ENCODE peak calls at places on chromosomes 5 and 9, in ten cellular contexts. U is CD4-positive, alpha-beta T cell; Y is cardiac fibroblast; P is HL-60; X is fibroblast of lung; C is activated CD8-positive, alpha-beta T cell treated with anti-CD3 and anti-CD28 coated beads for 36 hours; W is omental fat pad; E is AG09319; J is B cell; S is GM10248. A is an unnamed sample.

GRCh38 chr5:104815212-104815611 is 1252.6 kb upstream of the NUDT12 start:
- DNase-seq in U (no peak), Y (no peak), P (no peak), X (no peak), C (no peak), W (no peak), E (no peak), J (no peak), S (no peak), A (no peak)

GRCh38 chr5:172052454-172053236 is 46.2 kb upstream of the FBXW11 start:
- DNase-seq in U (no peak), Y (peak; percentile 95), P (no peak), X (peak; percentile 91), C (no peak), W (no peak), E (peak; percentile 35), J (no peak), S (no peak), A (no peak)

GRCh38 chr9:503881-504852 is 289.5 kb downstream of the DOCK8 start:
- DNase-seq in U (peak; percentile 48), Y (peak; percentile 72), P (peak; percentile 41), X (peak; percentile 55), C (peak; percentile 70), W (no peak), E (no peak), J (peak; percentile 74), S (peak; percentile 90), A (peak; percentile 93)

GRCh38 chr9:122239722-122240121 is 11.0 kb upstream of the LHX6 start:
- DNase-seq in U (no peak), Y (no peak), P (no peak), X (no peak), C (no peak), W (no peak), E (no peak), J (no peak), S (no peak), A (no peak)

GRCh38 chr5:35233601-35234000 is 3.3 kb upstream of the PRLR start:
- DNase-seq in U (no peak), Y (no peak), P (no peak), X (no peak), C (no peak), W (no peak), E (no peak), J (no peak), S (no peak), A (no peak)

GRCh38 chr5:96978812-96979449 is 43.1 kb downstream of the LNPEP start:
- DNase-seq in U (no peak), Y (no peak), P (no peak), X (peak; percentile 57), C (no peak), W (no peak), E (peak; percentile 77), J (no peak), S (no peak), A (no peak)

GRCh38 chr5:143775258-143775657 is 36.7 kb upstream of the HMHB1 start:
- DNase-seq in U (no peak), Y (no peak), P (no peak), X (peak; percentile 70), C (peak; percentile 11), W (no peak), E (no peak), J (no peak), S (no peak), A (no peak)

GRCh38 chr5:173917788-173918786 is 29.9 kb downstream of the CPEB4 start:
- DNase-seq in U (peak; percentile 50), Y (peak; percentile 91), P (peak; percentile 71), X (peak; percentile 91), C (peak; percentile 71), W (no peak), E (peak; percentile 72), J (peak; percentile 63), S (peak; percentile 73), A (peak; percentile 65)

GRCh38 chr5:59182722-59183121 is 599.8 kb downstream of the RAB3C start:
- DNase-seq in U (no peak), Y (no peak), P (no peak), X (no peak), C (no peak), W (no peak), E (no peak), J (no peak), S (no peak), A (no peak)

GRCh38 chr9:96232539-96233241 is 69.3 kb downstream of the HSD17B3 start:
- DNase-seq in U (no peak), Y (peak; percentile 92), P (no peak), X (no peak), C (peak; percentile 56), W (no peak), E (no peak), J (no peak), S (peak; percentile 65), A (peak; percentile 70)

GRCh38 chr5:74392698-74393431 is 247.7 kb downstream of the ENC1 start:
- DNase-seq in U (no peak), Y (peak; percentile 45), P (no peak), X (peak; percentile 65), C (no peak), W (no peak), E (no peak), J (no peak), S (no peak), A (no peak)

GRCh38 chr5:175585573-175585972 is 72.3 kb upstream of the HRH2 start:
- DNase-seq in U (no peak), Y (no peak), P (no peak), X (no peak), C (no peak), W (no peak), E (no peak), J (no peak), S (no peak), A (no peak)

GRCh38 chr5:59042201-59042600 is 459.3 kb downstream of the RAB3C start:
- DNase-seq in U (no peak), Y (peak; percentile 63), P (no peak), X (peak; percentile 91), C (peak; percentile 30), W (no peak), E (no peak), J (no peak), S (no peak), A (no peak)

GRCh38 chr5:66981705-66982387 is 214.8 kb downstream of the CD180 start:
- DNase-seq in U (no peak), Y (no peak), P (no peak), X (no peak), C (no peak), W (no peak), E (no peak), J (no peak), S (no peak), A (no peak)

GRCh38 chr5:171825046-171825445 is 39.4 kb downstream of the SMIM23 start:
- DNase-seq in U (no peak), Y (no peak), P (no peak), X (peak; percentile 81), C (no peak), W (no peak), E (no peak), J (no peak), S (no peak), A (no peak)

GRCh38 chr5:178336889-178337785 is 104.5 kb upstream of the PHYKPL start:
- DNase-seq in U (no peak), Y (no peak), P (no peak), X (no peak), C (no peak), W (no peak), E (no peak), J (no peak), S (no peak), A (no peak)

GRCh38 chr9:88947581-88948573 is 43.4 kb upstream of the S1PR3 start:
- DNase-seq in U (no peak), Y (peak; percentile 18), P (no peak), X (peak; percentile 77), C (no peak), W (no peak), E (no peak), J (no peak), S (no peak), A (no peak)

GRCh38 chr5:175652741-175653663 is 4.9 kb upstream of the HRH2 start:
- DNase-seq in U (peak; percentile 71), Y (no peak), P (no peak), X (peak; percentile 6), C (peak; percentile 93), W (no peak), E (no peak), J (no peak), S (no peak), A (no peak)

GRCh38 chr5:98783051-98783649 is 9.7 kb downstream of the RGMB start:
- DNase-seq in U (no peak), Y (no peak), P (no peak), X (no peak), C (no peak), W (no peak), E (no peak), J (no peak), S (no peak), A (no peak)

GRCh38 chr9:87498046-87498815 is 564 bp downstream of the DAPK1 start:
- DNase-seq in U (no peak), Y (peak; percentile 58), P (no peak), X (peak; percentile 56), C (no peak), W (no peak), E (no peak), J (no peak), S (peak; percentile 52), A (peak; percentile 75)
- TF ChIP-seq CTCF in U (no peak), Y (peak; percentile 20), P (no peak), X (peak; percentile 19), C (no peak), W (no peak), E (peak; percentile 26), J (no peak), S (no peak), A (no peak)

DNA sequence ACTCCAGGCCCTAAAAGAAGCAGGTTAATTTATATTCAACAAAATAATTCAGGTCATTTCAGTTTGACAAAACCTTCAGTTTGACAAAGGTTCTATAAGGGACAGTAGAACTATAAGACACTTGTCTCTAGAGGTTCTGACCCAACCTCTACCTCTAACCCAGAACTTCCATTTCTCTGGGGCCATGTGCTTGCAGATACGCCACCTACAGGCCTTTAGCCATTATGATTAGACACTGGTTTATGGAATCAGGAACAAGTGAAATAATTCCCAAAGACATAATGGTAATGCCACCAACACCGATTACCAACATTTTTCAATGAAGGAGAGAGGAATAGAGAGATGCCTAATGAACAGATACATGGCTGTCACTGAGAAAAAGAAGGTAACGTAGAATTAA is 733.9 kb downstream of the PRELID2 start:
- DNase-seq in U (no peak), Y (no peak), P (no peak), X (no peak), C (no peak), W (no peak), E (no peak), J (no peak), S (no peak), A (peak; percentile 4)
- TF ChIP-seq CTCF in U (no peak), Y (peak; percentile 34), P (no peak), X (peak; percentile 49), C (no peak), W (no peak), E (no peak), J (no peak), S (peak; percentile 33), A (peak; percentile 43)

GRCh38 chr5:146906803-146907202 is 28.2 kb upstream of the PPP2R2B start:
- DNase-seq in U (no peak), Y (peak; percentile 22), P (no peak), X (peak; percentile 75), C (peak; percentile 4), W (no peak), E (no peak), J (no peak), S (no peak), A (no peak)
- TF ChIP-seq CTCF in U (no peak), Y (no peak), P (no peak), X (no peak), C (no peak), W (no peak), E (no peak), J (no peak), S (no peak), A (no peak)

GRCh38 chr5:168291281-168291960 is at the start of gene WWC1:
- DNase-seq in U (peak; percentile 59), Y (peak; percentile 37), P (no peak), X (peak; percentile 40), C (peak; percentile 51), W (no peak), E (no peak), J (peak; percentile 68), S (peak; percentile 77), A (peak; percentile 86)
- TF ChIP-seq CTCF in U (no peak), Y (no peak), P (no peak), X (no peak), C (no peak), W (no peak), E (peak; percentile 26), J (no peak), S (peak; percentile 4), A (no peak)